ENCODE peak calls at places on chromosomes 11 and 22, in five cellular contexts. E, D, T, U and F are unnamed samples.

GRCh38 chr22:38715852-38716251 is 10.1 kb downstream of the GTPBP1 start:
- DNase-seq in E (no peak), U (no peak), D (no peak), T (no peak), F (peak)

GRCh38 chr22:38464992-38465672 is 2.8 kb upstream of the KDELR3 start:
- DNase-seq in E (no peak), U (no peak), T (no peak), D (no peak), F (no peak)

GRCh38 chr11:119673389-119674336 is 55.3 kb downstream of the NECTIN1 start:
- DNase-seq in D (no peak), U (peak), E (no peak), T (peak), F (peak)

GRCh38 chr11:79708319-79708928 is 267.6 kb upstream of the TENM4 start:
- DNase-seq in D (peak), E (peak), U (no peak), T (peak), F (no peak)

GRCh38 chr11:64810891-64811272 is 531 bp upstream of the MEN1 start:
- DNase-seq in U (peak), E (no peak), D (no peak), T (no peak), F (no peak)

GRCh38 chr11:119685073-119685746 is 43.8 kb downstream of the NECTIN1 start:
- DNase-seq in T (no peak), U (no peak), E (no peak), D (no peak), F (no peak)

GRCh38 chr11:47337229-47337924 is 15.1 kb downstream of the MYBPC3 start:
- DNase-seq in E (no peak), U (no peak), T (no peak), D (peak), F (no peak)

GRCh38 chr22:44755956-44756361 is 3.6 kb downstream of the ARHGAP8 start:
- DNase-seq in D (peak), E (no peak), U (no peak), T (no peak), F (no peak)

GRCh38 chr11:76763573-76764348 is 19.4 kb upstream of the TSKU start:
- DNase-seq in U (no peak), D (no peak), E (peak), T (no peak), F (no peak)

GRCh38 chr11:90639687-90640086 is 416.8 kb upstream of the CHORDC1 start:
- DNase-seq in D (peak), E (no peak), T (no peak), U (no peak), F (no peak)

GRCh38 chr22:19970479-19971275 is 29.1 kb upstream of the TXNRD2 start:
- DNase-seq in T (no peak), U (peak), D (peak), E (no peak), F (peak)

GRCh38 chr11:33089776-33090175 is 50.4 kb downstream of the TCP11L1 start:
- DNase-seq in D (peak), E (peak), U (no peak), T (no peak), F (no peak)

GRCh38 chr11:119366690-119367620 is 14.5 kb downstream of the USP2 start:
- DNase-seq in T (no peak), U (no peak), D (no peak), E (no peak), F (peak)

GRCh38 chr22:44669725-44670027 is 32.3 kb upstream of the PRR5 start:
- DNase-seq in D (no peak), E (no peak), T (no peak), U (no peak), F (no peak)

GRCh38 chr22:18060646-18061620 is 16.9 kb upstream of the PEX26 start:
- DNase-seq in E (peak), U (no peak), D (peak), T (no peak), F (no peak)

GRCh38 chr11:134667505-134667904 is 255.5 kb upstream of the B3GAT1 start:
- DNase-seq in U (no peak), D (no peak), T (no peak), E (no peak), F (no peak)

GRCh38 chr22:38314992-38315800 is 2.0 kb downstream of the CSNK1E start:
- DNase-seq in E (no peak), D (no peak), U (no peak), T (no peak), F (no peak)

GRCh38 chr11:4664791-4665190 is 21.0 kb downstream of the OR51E1 start:
- DNase-seq in T (no peak), E (no peak), U (no peak), D (no peak), F (no peak)

GRCh38 chr11:64859542-64860414 is 15.3 kb upstream of the CDC42BPG start:
- DNase-seq in D (no peak), T (peak), E (no peak), U (no peak), F (no peak)

GRCh38 chr11:115616941-115617340 is 112.7 kb upstream of the CADM1 start:
- DNase-seq in E (peak), U (no peak), D (no peak), T (no peak), F (no peak)

GRCh38 chr11:73493838-73494598 is 103.9 kb downstream of the FAM168A start:
- DNase-seq in U (no peak), T (no peak), D (peak), E (peak), F (no peak)

GRCh38 chr11:130088909-130089668 is 19.4 kb downstream of the APLP2 start:
- DNase-seq in D (no peak), U (no peak), T (no peak), E (no peak), F (no peak)

GRCh38 chr11:67022341-67022933 is 497 bp upstream of the SYT12 start:
- DNase-seq in T (no peak), E (no peak), U (no peak), D (peak), F (no peak)

GRCh38 chr11:43585877-43586608 is 94.5 kb upstream of the HSD17B12 start:
- DNase-seq in D (no peak), U (no peak), T (no peak), E (no peak), F (no peak)

GRCh38 chr22:16807109-16807508 is 18.1 kb downstream of the XKR3 start:
- DNase-seq in E (no peak), D (no peak), U (no peak), T (no peak), F (no peak)

GRCh38 chr11:1938343-1939005 is 8.7 kb upstream of the MRPL23 start:
- DNase-seq in U (no peak), D (no peak), E (no peak), T (no peak), F (peak)

GRCh38 chr11:77152846-77153245 is 24.8 kb downstream of the MYO7A start:
- DNase-seq in T (no peak), U (no peak), E (peak), D (no peak), F (no peak)

GRCh38 chr22:30425616-30426394 is at the start of gene MTFP1:
- DNase-seq in D (peak), T (peak), U (peak), E (no peak), F (peak)

GRCh38 chr11:70496591-70497535 is 98.5 kb downstream of the CTTN start:
- DNase-seq in D (no peak), T (no peak), U (no peak), E (no peak), F (no peak)

GRCh38 chr11:6371825-6372224 is 18.4 kb upstream of the SMPD1 start:
- DNase-seq in E (no peak), D (no peak), U (no peak), T (no peak), F (no peak)

GRCh38 chr11:20873054-20873453 is 203.7 kb downstream of the NELL1 start:
- DNase-seq in T (no peak), E (no peak), D (no peak), U (no peak), F (no peak)

GRCh38 chr11:120239713-120240640 is at the start of gene POU2F3:
- DNase-seq in T (no peak), E (no peak), D (peak), U (no peak), F (no peak)